ENCODE peak calls at places on chromosomes 6 and 20, in five cellular contexts. S is adrenal gland, E is testis, X is aorta, M is uterus. H is an unnamed sample.

GRCh38 chr20:12036142-12036541 is 118.4 kb downstream of the BTBD3 start:
- DNase-seq in S (no peak), E (peak), X (no peak), M (no peak), H (no peak)

GRCh38 chr20:24755411-24755922 is 193.6 kb upstream of the CST7 start:
- DNase-seq in S (no peak), E (no peak), X (no peak), M (no peak), H (no peak)

GRCh38 chr6:71621918-71622519 is 264.3 kb upstream of the RIMS1 start:
- DNase-seq in S (no peak), E (no peak), X (no peak), M (no peak), H (no peak)

GRCh38 chr20:7723284-7723683 is 217.0 kb downstream of the HAO1 start:
- DNase-seq in S (no peak), E (no peak), X (no peak), M (no peak), H (peak)

GRCh38 chr6:151437401-151437800 is 14.5 kb downstream of the RMND1 start:
- DNase-seq in S (no peak), E (no peak), X (no peak), M (no peak), H (no peak)

GRCh38 chr6:119156742-119157494 is 78.5 kb upstream of the FAM184A start:
- DNase-seq in S (no peak), E (no peak), X (no peak), M (no peak), H (no peak)

GRCh38 chr6:146788115-146788514 is 189.3 kb downstream of the ADGB start:
- DNase-seq in S (no peak), E (no peak), X (no peak), M (no peak), H (no peak)

GRCh38 chr6:163098827-163099469 is 315.6 kb upstream of the QKI start:
- DNase-seq in S (peak), E (no peak), X (no peak), M (peak), H (no peak)

GRCh38 chr6:158475344-158476302 is 84.3 kb upstream of the TMEM181 start:
- DNase-seq in S (no peak), E (peak), X (no peak), M (peak), H (no peak)

GRCh38 chr6:4808396-4808795 is 32.2 kb downstream of the CDYL start:
- DNase-seq in S (no peak), E (no peak), X (no peak), M (no peak), H (no peak)
- H3K27ac ChIP-seq in S (no peak), E (no peak), X (no peak), M (no peak), H (no peak)

DNA sequence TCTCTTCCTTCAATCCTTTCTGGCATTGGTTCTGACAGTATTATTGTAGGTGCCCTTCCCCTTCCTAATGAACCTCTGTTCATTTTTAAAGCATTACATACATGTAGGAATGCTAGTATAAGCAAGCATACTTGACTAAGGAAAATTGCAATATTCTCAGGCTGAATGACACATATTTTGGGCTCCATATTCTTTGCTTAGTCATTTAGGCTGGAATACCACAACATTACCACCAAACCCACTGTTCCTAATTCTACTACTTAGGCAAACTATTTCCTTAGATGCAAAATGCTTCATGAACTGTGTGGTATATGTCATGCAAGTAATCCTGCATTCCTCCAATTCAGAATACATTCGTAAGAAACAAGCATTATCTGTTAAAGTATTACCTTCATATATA is 113.9 kb downstream of the PRDM1 start:
- DNase-seq in S (no peak), E (no peak), X (no peak), M (no peak), H (peak)
- H3K27ac ChIP-seq in S (no peak), E (no peak), X (no peak), M (no peak), H (peak)

DNA sequence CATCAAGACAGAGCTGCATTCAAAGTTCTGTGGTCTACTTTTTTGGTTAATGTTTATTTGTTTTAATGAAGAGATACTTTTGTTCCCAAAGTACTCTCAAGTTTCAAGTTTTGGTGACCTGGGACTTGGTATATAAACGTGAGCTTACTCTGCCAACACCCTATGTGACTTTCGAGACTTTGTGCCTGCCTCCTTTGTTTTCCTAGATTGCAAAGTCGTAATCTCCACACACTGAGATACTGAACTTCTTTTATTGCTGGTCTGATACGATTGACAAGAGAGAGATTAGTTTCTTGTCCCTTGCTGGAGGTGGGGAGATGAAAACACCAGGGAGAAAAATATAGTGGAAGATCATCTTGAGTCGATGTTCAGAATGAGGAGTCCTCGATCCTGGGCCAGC is 27.9 kb downstream of the PCNA start:
- DNase-seq in S (no peak), E (no peak), X (no peak), M (no peak), H (no peak)
- H3K27ac ChIP-seq in S (no peak), E (no peak), X (no peak), M (no peak), H (no peak)

DNA sequence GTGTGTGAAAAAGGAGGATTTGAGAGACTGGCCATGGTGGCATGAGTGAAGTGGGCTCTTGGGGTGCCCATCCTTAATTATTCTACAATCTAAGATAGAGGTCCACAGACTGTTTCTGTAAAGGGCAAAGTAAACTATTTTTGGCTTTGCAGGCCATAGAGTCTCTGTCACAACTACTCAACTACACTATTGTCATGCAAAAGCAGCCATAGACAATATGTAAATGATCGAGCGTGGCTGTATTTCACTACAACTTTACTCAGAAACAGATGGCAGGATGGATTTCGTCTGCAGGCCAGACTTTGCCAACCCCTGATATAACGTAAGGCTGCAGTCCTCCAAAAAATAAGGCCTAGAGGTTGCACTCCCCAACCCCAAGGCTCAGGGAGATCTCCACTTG is 58.2 kb upstream of the NAA20 start:
- DNase-seq in S (no peak), E (no peak), X (no peak), M (no peak), H (no peak)
- H3K27ac ChIP-seq in S (no peak), E (no peak), X (no peak), M (no peak), H (no peak)

H was measured in epithelial cell of prostate.